ENCODE peak calls at places on chromosomes 6 and 20, in eight cellular contexts. C is pancreas; Y is type B pancreatic cell; K is CD4-positive, alpha-beta memory T cell; T is colonic mucosa; W is aorta; Q is IMR-90; N is GM12892. A is an unnamed sample.

GRCh38 chr6:42322676-42323075 is 105.0 kb upstream of the MRPS10 start:
- DNase-seq in C (no peak), Y (no peak), K (no peak), T (no peak), W (no peak), Q (no peak), N (no peak), A (no peak)

GRCh38 chr6:33812669-33813068 is 8.9 kb upstream of the MLN start:
- DNase-seq in C (peak; percentile 19), Y (peak; percentile 81), K (no peak), T (peak; percentile 37), W (no peak), Q (peak; percentile 55), N (peak; percentile 64), A (no peak)

GRCh38 chr20:63053430-63054102 is 46.8 kb upstream of the BHLHE23 start:
- DNase-seq in C (no peak), Y (no peak), K (no peak), T (no peak), W (peak; percentile 10), Q (no peak), N (no peak), A (no peak)

GRCh38 chr6:163761491-163761890 is 347.0 kb downstream of the QKI start:
- DNase-seq in C (no peak), Y (no peak), K (no peak), T (no peak), W (no peak), Q (peak; percentile 39), N (no peak), A (no peak)

GRCh38 chr6:38499697-38500096 is 140.0 kb downstream of the BTBD9 start:
- DNase-seq in C (no peak), Y (no peak), K (no peak), T (no peak), W (no peak), Q (no peak), N (no peak), A (no peak)

GRCh38 chr20:58174708-58175287 is 53.7 kb downstream of the ANKRD60 start:
- DNase-seq in C (no peak), Y (no peak), K (no peak), T (peak; percentile 30), W (peak; percentile 75), Q (no peak), N (no peak), A (no peak)

GRCh38 chr20:24747881-24748595 is 201.0 kb upstream of the CST7 start:
- DNase-seq in C (peak; percentile 61), Y (peak; percentile 43), K (no peak), T (no peak), W (no peak), Q (no peak), N (no peak), A (no peak)

GRCh38 chr6:106973841-106974336 is 640 bp downstream of the CD24 start:
- DNase-seq in C (peak; percentile 36), Y (peak; percentile 77), K (no peak), T (peak; percentile 44), W (no peak), Q (no peak), N (no peak), A (no peak)

GRCh38 chr6:110703906-110704594 is 111.2 kb downstream of the CDK19 start:
- DNase-seq in C (no peak), Y (no peak), K (no peak), T (no peak), W (no peak), Q (no peak), N (no peak), A (no peak)